ENCODE peak calls at places on chromosomes 11 and 22, in eight cellular contexts. S is neuronal stem cell; A is tibial nerve; V is Peyer's patch; P is adrenal gland; J is astrocyte; X is tibial artery; M is naive thymus-derived CD4-positive, alpha-beta T cell. T is an unnamed sample.
A peak's percentile ranks its signal among the peaks of the same experiment; 100 is the strongest.

GRCh38 chr11:4393209-4394196 is at the start of gene TRIM21:
- DNase-seq in S (peak; percentile 62), V (peak; percentile 87), P (peak; percentile 91), X (peak; percentile 91), M (peak; percentile 62), J (peak; percentile 71), A (peak; percentile 66), T (peak; percentile 79)

GRCh38 chr11:8033312-8033715 is 46.2 kb downstream of the EIF3F start:
- DNase-seq in J (peak; percentile 63), P (peak; percentile 87), M (peak; percentile 32), A (peak; percentile 71), X (peak; percentile 82), S (peak; percentile 73), V (peak; percentile 75), T (peak; percentile 78)

GRCh38 chr11:124970925-124971324 is 16.9 kb downstream of the CCDC15 start:
- DNase-seq in J (peak; percentile 6), V (no peak), A (no peak), X (no peak), S (no peak), P (no peak), M (no peak), T (no peak)

GRCh38 chr11:117535201-117535869 is 207.7 kb downstream of the CEP164 start:
- DNase-seq in A (peak; percentile 55), M (no peak), X (no peak), S (no peak), V (peak; percentile 83), P (peak; percentile 23), J (no peak), T (peak; percentile 59)

GRCh38 chr11:63999349-64000025 is 13.2 kb downstream of the OTUB1 start:
- DNase-seq in A (no peak), S (peak; percentile 71), M (peak; percentile 46), V (no peak), J (peak; percentile 42), X (peak; percentile 77), P (peak; percentile 55), T (peak; percentile 53)

GRCh38 chr11:1876361-1877063 is 15.2 kb downstream of the PRR33 start:
- DNase-seq in J (no peak), P (peak; percentile 68), A (peak; percentile 25), S (no peak), V (peak; percentile 73), M (no peak), X (peak; percentile 80), T (peak; percentile 85)

GRCh38 chr11:71207563-71207962 is 44.8 kb downstream of the SHANK2 start:
- DNase-seq in V (no peak), P (no peak), S (no peak), J (no peak), A (no peak), M (no peak), X (no peak), T (no peak)

GRCh38 chr11:118194835-118195627 is 18.6 kb upstream of the SCN2B start:
- DNase-seq in M (no peak), A (peak; percentile 48), P (peak; percentile 65), S (no peak), J (peak; percentile 55), X (peak; percentile 77), V (peak; percentile 77), T (peak; percentile 86)

GRCh38 chr11:106989056-106989455 is 29.2 kb downstream of the GUCY1A2 start:
- DNase-seq in P (no peak), A (no peak), V (no peak), X (no peak), M (no peak), S (no peak), J (peak; percentile 33), T (no peak)

GRCh38 chr11:113249491-113249763 is 65.0 kb upstream of the TTC12 start:
- DNase-seq in J (no peak), A (no peak), V (no peak), P (no peak), S (no peak), X (no peak), M (no peak), T (no peak)

GRCh38 chr22:25766418-25766817 is 24.4 kb downstream of the MYO18B start:
- DNase-seq in V (no peak), A (no peak), X (no peak), J (no peak), P (no peak), M (no peak), S (no peak), T (no peak)

GRCh38 chr22:49433717-49434611 is 393.7 kb downstream of the BRD1 start:
- DNase-seq in P (no peak), M (no peak), X (no peak), V (no peak), S (no peak), A (no peak), J (no peak), T (no peak)

GRCh38 chr11:76232026-76232665 is 25.8 kb upstream of the WNT11 start:
- DNase-seq in M (no peak), X (no peak), P (no peak), S (no peak), A (no peak), V (no peak), J (no peak), T (no peak)

GRCh38 chr11:125371451-125371935 is 124.6 kb downstream of the FEZ1 start:
- DNase-seq in J (no peak), A (no peak), S (peak; percentile 79), M (no peak), V (peak; percentile 28), P (no peak), X (no peak), T (no peak)

GRCh38 chr11:660681-661444 is 23.8 kb downstream of the DRD4 start:
- DNase-seq in M (no peak), A (no peak), P (no peak), S (no peak), X (no peak), V (no peak), J (no peak), T (no peak)

GRCh38 chr11:119629085-119629484 is 99.9 kb downstream of the NECTIN1 start:
- DNase-seq in V (no peak), S (no peak), P (no peak), X (no peak), A (no peak), M (no peak), J (no peak), T (no peak)

GRCh38 chr11:83044958-83045712 is 26.6 kb downstream of the RAB30 start:
- DNase-seq in X (no peak), J (peak; percentile 86), P (peak; percentile 49), M (no peak), A (no peak), S (no peak), V (no peak), T (no peak)
- H3K27ac ChIP-seq in X (no peak overlapping the region), J (peak overlapping the region; percentile 40), P (no peak overlapping the region), M (no peak overlapping the region), A (no peak overlapping the region), S (no peak overlapping the region), V (no peak overlapping the region), T (peak overlapping the region; percentile 10)

DNA sequence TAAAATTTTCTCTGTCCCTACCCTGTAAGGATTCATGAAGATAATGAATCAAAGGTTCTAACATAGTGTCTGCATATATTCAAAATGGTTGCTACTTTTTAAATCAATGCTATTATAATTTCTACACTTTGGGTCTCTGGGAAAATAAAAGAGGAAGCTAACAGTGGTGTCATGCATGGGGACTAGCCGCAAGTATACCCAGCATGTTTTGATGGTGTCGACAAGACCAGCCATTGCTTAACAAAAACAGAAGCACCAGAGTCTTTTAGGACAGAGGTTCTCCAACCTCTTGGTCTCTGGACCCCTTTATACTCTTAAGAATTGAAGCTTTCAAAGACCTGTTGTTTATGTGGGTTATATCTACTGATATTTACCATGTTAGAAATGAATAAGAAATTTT is 37.8 kb downstream of the RNF141 start:
- DNase-seq in A (no peak), S (no peak), V (no peak), M (no peak), J (no peak), P (no peak), X (no peak), T (no peak)
- H3K36me3 ChIP-seq in A (no peaks in the 10 kb centered on the region), S (peaks cover 2% of the 10 kb centered on the region), V (peaks cover 35% of the 10 kb centered on the region), M (peaks cover 4% of the 10 kb centered on the region), J (no peaks in the 10 kb centered on the region), P (no peaks in the 10 kb centered on the region), X (no peaks in the 10 kb centered on the region), T (peaks cover 8% of the 10 kb centered on the region)

DNA sequence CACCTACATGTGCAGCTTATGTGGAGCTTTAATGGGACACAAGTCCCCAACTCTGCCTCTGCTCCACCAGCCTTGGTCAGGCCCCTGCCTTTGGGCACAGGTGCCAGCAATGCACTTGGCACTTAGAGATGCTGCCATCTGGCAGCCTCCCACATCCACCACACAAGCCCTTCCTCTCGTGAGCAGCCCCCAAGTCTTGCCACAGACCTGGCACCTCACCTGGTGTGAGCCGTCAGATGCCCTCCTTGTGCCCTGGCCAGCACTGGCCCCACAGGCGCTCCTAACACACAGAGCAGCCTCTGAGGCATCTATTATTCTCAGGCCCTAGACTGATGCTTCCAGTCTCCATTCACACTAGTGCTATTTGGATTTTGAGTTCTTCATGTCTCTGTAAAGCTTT is 24.5 kb upstream of the SERPIND1 start:
- DNase-seq in X (no peak), A (no peak), M (no peak), V (no peak), J (no peak), S (no peak), P (no peak), T (no peak)
- H3K27ac ChIP-seq in X (no peak overlapping the region), A (peak overlapping the region; percentile 32), M (no peak overlapping the region), V (no peak overlapping the region), J (peak overlapping the region; percentile 41), S (no peak overlapping the region), P (no peak overlapping the region), T (no peak overlapping the region)

DNA sequence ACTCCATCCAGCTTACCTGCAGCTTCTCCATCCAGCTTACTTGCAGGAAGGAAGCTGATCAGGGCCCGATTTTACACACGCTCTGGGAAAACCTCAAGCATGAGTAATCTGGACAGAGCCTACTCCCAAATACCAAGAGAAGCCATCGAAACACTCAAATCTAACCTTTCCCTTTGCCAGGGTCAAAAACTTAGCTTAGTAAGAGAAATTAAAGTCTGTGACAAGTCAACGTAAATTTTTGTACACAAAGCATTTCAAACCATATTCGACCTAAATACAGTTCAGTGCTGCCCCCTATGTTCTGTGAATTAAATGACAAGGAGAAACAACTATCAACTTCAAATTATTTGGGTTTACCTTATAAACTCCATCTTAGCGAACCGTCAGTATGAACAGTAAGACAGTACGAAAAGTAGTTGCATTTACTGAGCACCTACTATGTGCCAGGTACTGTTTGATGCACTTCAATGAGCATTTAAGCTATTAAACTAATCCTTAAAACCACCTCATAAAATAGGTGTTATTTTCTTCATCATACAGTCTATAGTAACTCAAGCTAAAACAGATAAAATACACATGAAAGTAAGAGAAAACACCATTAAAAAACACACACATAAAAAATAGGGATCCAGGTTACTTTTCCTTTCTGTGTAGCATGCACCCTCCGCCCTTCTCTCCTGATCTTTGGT is 36.9 kb downstream of the ARFGAP3 start:
- DNase-seq in X (no peak), P (no peak), A (no peak), J (peak; percentile 71), V (no peak), S (no peak), M (no peak), T (no peak)
- H3K36me3 ChIP-seq in X (peaks cover 60% of the 10 kb centered on the region), P (no peaks in the 10 kb centered on the region), A (peaks cover 67% of the 10 kb centered on the region), J (peaks cover 43% of the 10 kb centered on the region), V (peaks cover 56% of the 10 kb centered on the region), S (peaks cover 13% of the 10 kb centered on the region), M (no peaks in the 10 kb centered on the region), T (peaks cover 60% of the 10 kb centered on the region)